ENCODE peak calls at places on chromosomes 3 and 15, in four cellular contexts. T is HEK293T, N is HepG2, Z is K562. J is an unnamed sample.
A peak's percentile ranks its signal among the peaks of the same experiment; 100 is the strongest.

GRCh38 chr3:120693439-120694172 is 11.6 kb upstream of the HGD start:
- DNase-seq in T (no peak), N (peak; percentile 86), Z (no peak), J (no peak)

GRCh38 chr3:106540743-106541142 is 671.9 kb upstream of the CBLB start:
- DNase-seq in T (peak; percentile 6), N (no peak), Z (no peak), J (no peak)

GRCh38 chr15:65979316-65979715 is 110.0 kb downstream of the RAB11A start:
- DNase-seq in T (no peak), N (no peak), Z (no peak), J (no peak)

GRCh38 chr15:81038975-81039607 is 38.4 kb downstream of the TLNRD1 start:
- DNase-seq in T (no peak), N (peak; percentile 10), Z (no peak), J (no peak)

GRCh38 chr3:149120051-149120972 is 9.1 kb upstream of the HPS3 start:
- DNase-seq in T (peak; percentile 42), N (peak; percentile 62), Z (peak; percentile 12), J (peak; percentile 45)

GRCh38 chr3:152051501-152052404 is 178.3 kb downstream of the SUCNR1 start:
- DNase-seq in T (peak; percentile 22), N (peak; percentile 5), Z (no peak), J (no peak)

GRCh38 chr3:98972155-98972554 is 70.7 kb upstream of the DCBLD2 start:
- DNase-seq in T (no peak), N (peak; percentile 23), Z (no peak), J (no peak)

GRCh38 chr15:99345242-99345641 is 94.0 kb downstream of the LRRC28 start:
- DNase-seq in T (no peak), N (no peak), Z (no peak), J (no peak)

GRCh38 chr3:14203521-14204079 is 25.0 kb downstream of the LSM3 start:
- DNase-seq in T (peak; percentile 81), N (peak; percentile 64), Z (peak; percentile 79), J (no peak)

GRCh38 chr15:75732809-75733451 is 20.3 kb upstream of the CSPG4 start:
- DNase-seq in T (peak; percentile 70), N (peak; percentile 50), Z (peak; percentile 69), J (no peak)
- TF ChIP-seq FOXK2 in T (no peak), N (no peak), Z (no peak), J (no peak)

DNA sequence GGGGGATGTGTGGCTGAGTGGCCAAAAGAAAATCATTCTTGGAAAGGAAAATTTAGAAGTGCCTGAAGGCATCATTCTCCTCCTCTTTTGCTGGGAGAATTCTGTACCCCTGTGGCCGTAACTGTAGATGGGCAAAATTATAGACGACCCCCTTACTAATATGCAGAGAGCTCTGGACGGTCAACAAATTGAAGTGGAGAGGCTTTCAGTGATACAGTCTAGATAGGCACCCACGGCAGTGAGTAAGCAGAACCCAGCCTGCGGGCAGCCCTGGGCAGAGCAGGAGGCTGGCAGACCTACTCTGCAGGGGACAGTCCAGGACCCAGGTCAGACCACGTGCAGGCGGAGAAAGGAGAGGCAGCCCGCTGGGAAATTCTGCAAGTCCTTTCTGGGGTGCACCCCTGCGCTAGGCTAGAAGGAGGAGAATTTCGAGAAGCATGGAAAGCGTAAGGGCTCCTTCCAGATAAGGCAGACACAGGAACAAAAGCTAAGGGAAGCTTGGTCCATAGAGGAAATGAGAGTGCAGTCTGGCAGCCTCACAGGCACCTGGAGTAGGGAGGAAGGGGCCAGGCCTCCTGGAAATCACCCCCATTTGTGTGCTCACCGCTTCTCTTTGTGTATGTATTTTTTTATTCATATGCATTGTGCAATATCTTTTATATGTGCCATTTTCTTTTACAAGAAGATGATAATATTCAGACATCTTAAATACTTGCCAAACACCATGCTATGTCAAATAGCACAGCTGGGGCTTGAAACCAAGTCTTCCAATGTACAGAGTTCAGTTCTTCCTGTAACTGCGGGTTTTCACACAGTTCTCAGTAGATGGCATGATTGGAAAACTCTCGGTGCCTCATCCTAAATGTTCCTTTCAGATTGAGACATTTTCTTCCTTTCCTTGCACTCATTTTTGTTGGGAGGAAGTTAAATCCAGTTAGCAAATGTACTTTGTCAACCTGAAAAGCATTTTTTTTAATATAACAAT is 40.2 kb downstream of the LRRK1 start:
- DNase-seq in T (no peak), N (no peak), Z (no peak), J (no peak)
- TF ChIP-seq FOXM1 in T (no peak), N (no peak), Z (no peak), J (no peak)

GRCh38 chr15:68025860-68026424 is 28.2 kb upstream of the PIAS1 start:
- DNase-seq in T (no peak), N (peak; percentile 37), Z (no peak), J (no peak)
- TF ChIP-seq FOXK2 in T (no peak), N (no peak), Z (no peak), J (no peak)

GRCh38 chr3:65560133-65560532 is 478.6 kb downstream of the MAGI1 start:
- DNase-seq in T (no peak), N (no peak), Z (no peak), J (no peak)

GRCh38 chr3:65562444-65562843 is 476.3 kb downstream of the MAGI1 start:
- DNase-seq in T (no peak), N (no peak), Z (no peak), J (no peak)

GRCh38 chr3:65561617-65562016 is 477.1 kb downstream of the MAGI1 start:
- DNase-seq in T (no peak), N (no peak), Z (no peak), J (no peak)

GRCh38 chr3:65560901-65561300 is 477.8 kb downstream of the MAGI1 start:
- DNase-seq in T (no peak), N (no peak), Z (no peak), J (no peak)

GRCh38 chr3:65563844-65564243 is 474.9 kb downstream of the MAGI1 start:
- DNase-seq in T (no peak), N (no peak), Z (no peak), J (no peak)
- TF ChIP-seq FOXM1 in T (no peak), N (no peak), Z (no peak), J (no peak)

GRCh38 chr15:94231728-94232086 is 346 bp downstream of the MCTP2 start:
- DNase-seq in T (no peak), N (peak; percentile 7), Z (no peak), J (no peak)

GRCh38 chr15:94234300-94234699 is 2.9 kb downstream of the MCTP2 start:
- DNase-seq in T (no peak), N (no peak), Z (no peak), J (no peak)

GRCh38 chr15:94230886-94231727 is at the start of gene MCTP2:
- DNase-seq in T (no peak), N (peak; percentile 62), Z (no peak), J (peak; percentile 57)

GRCh38 chr15:94230436-94230885 is 900 bp upstream of the MCTP2 start:
- DNase-seq in T (no peak), N (no peak), Z (no peak), J (no peak)

DNA sequence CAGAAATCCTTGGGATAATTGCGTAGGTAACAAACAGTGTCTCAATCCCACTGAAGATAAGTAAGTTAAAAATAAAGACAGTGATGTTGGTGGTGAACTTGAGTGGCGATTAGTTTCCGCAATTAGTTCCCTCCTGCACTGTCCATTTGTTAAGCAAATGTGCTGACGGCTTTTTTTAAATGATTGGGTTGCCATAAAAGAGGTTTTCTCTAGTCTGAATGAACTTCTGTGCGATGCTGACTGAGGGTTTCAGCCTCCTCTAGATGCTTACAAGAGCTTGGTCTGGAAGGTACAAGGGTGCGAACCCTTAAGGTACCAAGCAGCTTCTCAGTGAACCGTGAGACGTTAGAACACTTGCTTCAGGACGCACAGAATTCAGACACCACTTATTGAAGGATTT is 746 bp downstream of the MCTP2 start:
- DNase-seq in T (no peak), N (no peak), Z (no peak), J (peak; percentile 28)
- TF ChIP-seq FOXK2 in T (no peak), N (no peak), Z (no peak), J (no peak)

DNA sequence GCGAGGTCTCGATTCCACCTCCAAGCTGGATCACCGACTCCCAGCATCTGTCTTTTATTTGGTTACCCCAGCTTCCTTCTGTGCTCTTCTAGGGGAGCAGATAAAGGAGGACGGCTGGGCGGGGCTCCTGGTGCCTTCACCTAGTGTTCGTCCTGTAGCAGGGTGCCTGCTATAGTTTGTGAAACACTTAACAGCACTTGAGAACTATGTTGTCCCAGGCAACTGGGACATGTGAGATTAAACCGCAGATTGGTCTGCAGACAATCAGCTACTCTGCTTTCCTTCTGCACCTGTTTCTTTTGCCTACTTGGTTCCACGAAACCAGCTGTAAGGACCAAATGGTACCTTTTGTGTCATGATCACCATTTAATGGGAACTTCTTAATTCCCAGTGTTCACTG is 91.7 kb downstream of the ZNF621 start:
- DNase-seq in T (no peak), N (no peak), Z (no peak), J (no peak)
- TF ChIP-seq FOXM1 in T (no peak), N (no peak), Z (no peak), J (no peak)

GRCh38 chr3:133283958-133284807 is 115.7 kb upstream of the BFSP2 start:
- DNase-seq in T (no peak), N (no peak), Z (no peak), J (no peak)
- TF ChIP-seq FOXK2 in T (no peak), N (no peak), Z (no peak), J (no peak)